ENCODE peak calls at places on chromosomes 2 and 18, in six cellular contexts. K is HCT116, O is H1, V is GM23248, X is neural progenitor cell, C is mammary epithelial cell. Q is an unnamed sample.

GRCh38 chr2:189204322-189204941 is 24.9 kb upstream of the COL5A2 start:
- DNase-seq in K (peak; percentile 22), O (no peak), V (peak; percentile 74), X (no peak), C (peak; percentile 41), Q (peak; percentile 80)

GRCh38 chr18:54684786-54685185 is 93.7 kb downstream of the DYNAP start:
- DNase-seq in K (no peak), O (no peak), V (no peak), X (peak; percentile 64), C (no peak), Q (peak; percentile 53)

GRCh38 chr18:9608298-9608697 is 6.1 kb downstream of the PPP4R1 start:
- DNase-seq in K (no peak), O (no peak), V (peak; percentile 48), X (no peak), C (no peak), Q (no peak)

GRCh38 chr2:235614900-235615712 is 121.3 kb downstream of the AGAP1 start:
- DNase-seq in K (no peak), O (no peak), V (peak; percentile 95), X (no peak), C (no peak), Q (peak; percentile 85)

GRCh38 chr2:22497789-22498188 is 887.2 kb upstream of the KLHL29 start:
- DNase-seq in K (no peak), O (no peak), V (no peak), X (no peak), C (no peak), Q (no peak)

GRCh38 chr2:156399950-156400703 is 36.1 kb upstream of the GPD2 start:
- DNase-seq in K (peak; percentile 68), O (peak; percentile 58), V (peak; percentile 91), X (peak; percentile 80), C (peak; percentile 78), Q (peak; percentile 53)

GRCh38 chr2:117785740-117786139 is 28.8 kb upstream of the DDX18 start:
- DNase-seq in K (peak; percentile 45), O (no peak), V (peak; percentile 65), X (peak; percentile 74), C (peak; percentile 19), Q (peak; percentile 16)

GRCh38 chr18:3411854-3412268 is 38.1 kb upstream of the TGIF1 start:
- DNase-seq in K (no peak), O (no peak), V (peak; percentile 33), X (no peak), C (peak; percentile 43), Q (no peak)

GRCh38 chr2:224882291-224883171 is 159.7 kb downstream of the DOCK10 start:
- DNase-seq in K (no peak), O (no peak), V (peak; percentile 97), X (no peak), C (peak; percentile 86), Q (peak; percentile 90)

GRCh38 chr18:12041561-12041960 is 52.1 kb upstream of the ANKRD62 start:
- DNase-seq in K (no peak), O (no peak), V (peak; percentile 95), X (no peak), C (peak; percentile 92), Q (peak; percentile 92)

GRCh38 chr18:14974088-14974487 is 226.1 kb downstream of the ANKRD30B start:
- DNase-seq in K (no peak), O (no peak), V (no peak), X (no peak), C (peak; percentile 16), Q (no peak)

GRCh38 chr2:26679857-26680256 is 12.7 kb upstream of the KCNK3 start:
- DNase-seq in K (no peak), O (no peak), V (no peak), X (no peak), C (no peak), Q (no peak)

GRCh38 chr2:60995376-60995775 is 22.1 kb upstream of the PEX13 start:
- DNase-seq in K (no peak), O (no peak), V (no peak), X (no peak), C (no peak), Q (no peak)

GRCh38 chr2:117957616-117958015 is 56.3 kb downstream of the CCDC93 start:
- DNase-seq in K (no peak), O (no peak), V (no peak), X (no peak), C (peak; percentile 39), Q (no peak)

GRCh38 chr2:8441986-8442385 is 239.9 kb upstream of the ID2 start:
- DNase-seq in K (no peak), O (no peak), V (no peak), X (no peak), C (no peak), Q (no peak)

GRCh38 chr2:179595284-179595683 is 266.1 kb downstream of the ZNF385B start:
- DNase-seq in K (no peak), O (peak; percentile 21), V (peak; percentile 19), X (peak; percentile 13), C (no peak), Q (no peak)

GRCh38 chr2:10160226-10160955 is 37.9 kb downstream of the RRM2 start:
- DNase-seq in K (no peak), O (no peak), V (no peak), X (no peak), C (no peak), Q (no peak)

GRCh38 chr2:120316071-120316470 is 29.9 kb upstream of the INHBB start:
- DNase-seq in K (no peak), O (no peak), V (no peak), X (no peak), C (no peak), Q (no peak)

GRCh38 chr2:213167559-213167958 is 16.1 kb upstream of the IKZF2 start:
- DNase-seq in K (no peak), O (no peak), V (peak; percentile 19), X (no peak), C (no peak), Q (no peak)

GRCh38 chr18:9135912-9136314 is 668 bp upstream of the ANKRD12 start:
- DNase-seq in K (peak; percentile 43), O (peak; percentile 62), V (peak; percentile 49), X (peak; percentile 71), C (peak; percentile 56), Q (no peak)

GRCh38 chr2:206079699-206080465 is 6.1 kb downstream of the INO80D start:
- DNase-seq in K (no peak), O (peak; percentile 69), V (no peak), X (no peak), C (no peak), Q (no peak)

GRCh38 chr2:10920764-10921468 is 9.2 kb downstream of the KCNF1 start:
- DNase-seq in K (no peak), O (no peak), V (no peak), X (no peak), C (no peak), Q (no peak)

GRCh38 chr18:70469916-70470315 is 181.1 kb downstream of the SOCS6 start:
- DNase-seq in K (no peak), O (no peak), V (peak; percentile 12), X (peak; percentile 8), C (no peak), Q (peak; percentile 53)

GRCh38 chr2:100857915-100858314 is 38.0 kb downstream of the NPAS2 start:
- DNase-seq in K (no peak), O (no peak), V (peak; percentile 92), X (no peak), C (no peak), Q (peak; percentile 49)

GRCh38 chr2:197795277-197795676 is 9.1 kb upstream of the PLCL1 start:
- DNase-seq in K (no peak), O (no peak), V (no peak), X (no peak), C (no peak), Q (no peak)

DNA sequence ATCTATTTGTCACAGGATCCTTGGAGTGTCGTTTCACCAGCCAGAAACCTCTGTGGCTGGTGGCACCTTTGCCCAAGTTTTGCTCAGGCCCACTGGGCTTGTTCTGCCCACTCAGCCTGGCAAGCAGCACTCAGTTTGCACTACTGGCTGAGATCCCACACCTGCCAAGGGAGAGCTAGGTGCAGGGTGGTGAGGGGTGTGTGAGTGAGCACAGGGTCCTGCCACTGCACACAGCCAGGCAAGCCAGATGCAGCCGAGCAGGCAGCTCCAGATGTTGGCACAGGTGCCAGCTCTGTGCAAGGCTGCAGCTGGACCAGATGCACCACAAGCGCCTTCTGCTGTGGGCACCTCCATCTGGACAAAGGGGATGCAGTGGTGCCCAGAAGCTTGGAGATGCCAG is 281.7 kb upstream of the UBE2E3 start:
- DNase-seq in K (no peak), O (no peak), V (no peak), X (no peak), C (no peak), Q (no peak)
- H3K9ac ChIP-seq in K (no peak overlapping the region), O (no peak overlapping the region), V (no peak overlapping the region), X (no peak overlapping the region), C (no peak overlapping the region), Q (no peak overlapping the region)

GRCh38 chr18:23616258-23616657 is 30.0 kb upstream of the NPC1 start:
- DNase-seq in K (no peak), O (no peak), V (no peak), X (no peak), C (no peak), Q (no peak)

GRCh38 chr18:23623040-23623439 is 36.7 kb upstream of the NPC1 start:
- DNase-seq in K (no peak), O (no peak), V (no peak), X (no peak), C (no peak), Q (no peak)

GRCh38 chr18:23617412-23618009 is 31.2 kb upstream of the NPC1 start:
- DNase-seq in K (no peak), O (no peak), V (no peak), X (no peak), C (no peak), Q (no peak)

GRCh38 chr18:23618862-23619387 is 32.6 kb upstream of the NPC1 start:
- DNase-seq in K (no peak), O (peak; percentile 82), V (no peak), X (peak; percentile 82), C (no peak), Q (no peak)

GRCh38 chr18:23619388-23619873 is 33.1 kb upstream of the NPC1 start:
- DNase-seq in K (no peak), O (no peak), V (peak; percentile 55), X (peak; percentile 57), C (no peak), Q (peak; percentile 30)
- TF ChIP-seq EZH2 in K (no peak), O (peak; percentile 59), V (no peak), X (peak; percentile 77), C (no peak), Q (peak; percentile 45)

DNA sequence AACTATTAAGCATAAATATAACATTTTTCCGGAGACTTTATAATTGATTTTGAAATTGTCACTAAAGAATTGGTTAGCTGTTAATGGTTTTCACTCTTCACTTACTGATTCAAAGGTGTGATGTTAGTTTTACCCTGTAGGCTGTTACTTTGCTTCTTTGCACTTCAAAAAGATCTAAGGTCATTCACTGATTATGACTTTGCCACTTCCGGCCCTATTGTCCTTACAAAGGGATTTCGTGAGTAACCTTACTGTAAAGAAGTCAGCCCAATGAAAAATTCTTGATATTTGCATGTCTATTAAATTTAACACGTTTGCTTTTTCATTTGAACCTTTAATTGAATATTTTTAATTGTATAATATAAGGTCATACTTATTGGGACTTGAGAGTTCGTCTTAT is 61.4 kb downstream of the GREB1L start:
- DNase-seq in K (peak; percentile 29), O (no peak), V (no peak), X (no peak), C (no peak), Q (no peak)
- H3K9ac ChIP-seq in K (peak overlapping the region; percentile 30), O (no peak overlapping the region), V (no peak overlapping the region), X (no peak overlapping the region), C (no peak overlapping the region), Q (no peak overlapping the region)

DNA sequence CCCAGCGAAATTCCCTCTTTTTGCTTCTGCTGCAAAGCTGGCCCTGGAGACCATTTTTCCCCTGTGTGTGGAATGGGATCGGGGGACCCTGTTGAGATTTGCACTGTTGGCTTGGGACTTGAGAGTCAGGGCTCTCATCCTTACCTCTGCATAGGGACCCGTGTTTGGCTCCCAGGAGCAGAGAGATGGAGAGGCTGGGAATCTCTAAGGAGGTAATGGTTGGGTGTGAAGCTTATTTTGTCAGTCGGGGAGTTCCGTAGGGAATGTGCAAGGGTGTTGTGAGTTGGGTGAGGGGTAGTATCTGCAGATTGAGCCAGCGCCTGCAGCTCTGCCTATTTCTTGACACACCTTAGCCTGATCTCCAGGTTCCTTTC is 4.5 kb downstream of the GATA6 start:
- DNase-seq in K (no peak), O (no peak), V (no peak), X (peak; percentile 18), C (no peak), Q (no peak)
- TF ChIP-seq EZH2 in K (no peak), O (peak; percentile 80), V (no peak), X (peak; percentile 77), C (no peak), Q (no peak)

Q was measured in astrocyte.